ENCODE peak calls at places on chromosomes 6 and 20, in four cellular contexts. Z is stimulated activated CD4-positive, alpha-beta T cell treated with anti-CD3 and anti-CD28 coated beads, Interleukin-2, amount 100 ng/mL, for 48 hours; D is HuH-7; T is stimulated activated naive CD8-positive, alpha-beta T cell treated with anti-CD3 and anti-CD28 coated beads, Interleukin-15, Interleukin-2, amounts not matched to agents 100 U/mL and 50 U/mL, for 24 hours. O is an unnamed sample.

GRCh38 chr6:110661426-110661825 is 153.8 kb downstream of the CDK19 start:
- DNase-seq in Z (no peak), D (no peak), T (no peak), O (no peak)

GRCh38 chr6:45571159-45571558 is 193.4 kb upstream of the SUPT3H start:
- DNase-seq in Z (no peak), D (no peak), T (no peak), O (no peak)

GRCh38 chr20:48523191-48523757 is 304.5 kb downstream of the PREX1 start:
- DNase-seq in Z (no peak), D (peak), T (no peak), O (no peak)

GRCh38 chr6:44396968-44397367 is 9.5 kb downstream of the CDC5L start:
- DNase-seq in Z (no peak), D (no peak), T (no peak), O (no peak)

GRCh38 chr6:142965164-142965563 is 20.2 kb upstream of the HIVEP2 start:
- DNase-seq in Z (no peak), D (no peak), T (no peak), O (no peak)

GRCh38 chr6:118187568-118188164 is 280.6 kb downstream of the SLC35F1 start:
- DNase-seq in Z (peak), D (no peak), T (peak), O (no peak)

GRCh38 chr20:51258582-51259175 is 235.8 kb upstream of the KCNG1 start:
- DNase-seq in Z (no peak), D (no peak), T (no peak), O (no peak)

GRCh38 chr20:54257090-54257816 is 49.4 kb downstream of the PFDN4 start:
- DNase-seq in Z (no peak), D (no peak), T (no peak), O (no peak)

GRCh38 chr20:17421493-17421892 is 109.7 kb downstream of the BFSP1 start:
- DNase-seq in Z (no peak), D (no peak), T (no peak), O (no peak)

GRCh38 chr6:26223213-26223612 is 136.0 kb downstream of the HFE start:
- DNase-seq in Z (no peak), D (no peak), T (no peak), O (no peak)

GRCh38 chr6:169251822-169252804 is 1.5 kb downstream of the THBS2 start:
- DNase-seq in Z (no peak), D (no peak), T (no peak), O (no peak)

GRCh38 chr6:90079555-90080490 is 185.6 kb downstream of the GJA10 start:
- DNase-seq in Z (peak), D (no peak), T (peak), O (no peak)

GRCh38 chr6:7268362-7269310 is 44.4 kb downstream of the SSR1 start:
- DNase-seq in Z (no peak), D (no peak), T (no peak), O (no peak)

O was measured in GM12892.